ENCODE peak calls at places on chromosome 20, in ten cellular contexts. One of them, this sample, is unnamed. For H3K36me3 and H3K4me1, the result is how much of the 10 kb centered on the place peaks cover.

GRCh38 chr20:19431906-19432305 is 219.5 kb downstream of the SLC24A3 start:
- DNase-seq in upper lobe of right lung: no peak
- DNase-seq in tibial artery: no peak
- DNase-seq in breast epithelium: no peak
- DNase-seq in heart left ventricle: no peak
- DNase-seq in IMR-90: no peak
- DNase-seq in psoas muscle: no peak
- DNase-seq in BE2C: no peak
- DNase-seq in cardiac muscle cell: no peak
- DNase-seq in neural progenitor cell: no peak
- DNase-seq in this sample: no peak

GRCh38 chr20:32484221-32485125 is 100.7 kb downstream of the NOL4L start:
- DNase-seq in upper lobe of right lung: no peak
- DNase-seq in tibial artery: no peak
- DNase-seq in breast epithelium: no peak
- DNase-seq in heart left ventricle: peak
- DNase-seq in IMR-90: no peak
- DNase-seq in psoas muscle: peak
- DNase-seq in BE2C: peak
- DNase-seq in cardiac muscle cell: peak
- DNase-seq in neural progenitor cell: peak
- DNase-seq in this sample: peak

GRCh38 chr20:56515657-56516381 is 8.7 kb upstream of the FAM209A start:
- DNase-seq in upper lobe of right lung: no peak
- DNase-seq in tibial artery: no peak
- DNase-seq in breast epithelium: no peak
- DNase-seq in heart left ventricle: no peak
- DNase-seq in IMR-90: peak
- DNase-seq in psoas muscle: no peak
- DNase-seq in BE2C: no peak
- DNase-seq in cardiac muscle cell: no peak
- DNase-seq in neural progenitor cell: no peak
- DNase-seq in this sample: no peak

GRCh38 chr20:21554985-21555384 is 41.1 kb upstream of the NKX2-2 start:
- DNase-seq in upper lobe of right lung: no peak
- DNase-seq in tibial artery: no peak
- DNase-seq in breast epithelium: no peak
- DNase-seq in heart left ventricle: no peak
- DNase-seq in IMR-90: no peak
- DNase-seq in psoas muscle: no peak
- DNase-seq in BE2C: no peak
- DNase-seq in cardiac muscle cell: no peak
- DNase-seq in neural progenitor cell: no peak
- DNase-seq in this sample: no peak

GRCh38 chr20:41318271-41318649 is 729 bp upstream of the ZHX3 start:
- DNase-seq in upper lobe of right lung: no peak
- DNase-seq in tibial artery: no peak
- DNase-seq in breast epithelium: no peak
- DNase-seq in heart left ventricle: no peak
- DNase-seq in IMR-90: no peak
- DNase-seq in psoas muscle: no peak
- DNase-seq in BE2C: no peak
- DNase-seq in cardiac muscle cell: no peak
- DNase-seq in neural progenitor cell: no peak
- DNase-seq in this sample: no peak

GRCh38 chr20:7841967-7842301 is 98.3 kb downstream of the HAO1 start:
- DNase-seq in upper lobe of right lung: no peak
- DNase-seq in tibial artery: no peak
- DNase-seq in breast epithelium: no peak
- DNase-seq in heart left ventricle: peak
- DNase-seq in IMR-90: peak
- DNase-seq in psoas muscle: peak
- DNase-seq in BE2C: no peak
- DNase-seq in cardiac muscle cell: no peak
- DNase-seq in neural progenitor cell: peak
- DNase-seq in this sample: no peak

GRCh38 chr20:38164624-38165088 is 414 bp downstream of the TGM2 start:
- DNase-seq in upper lobe of right lung: no peak
- DNase-seq in tibial artery: no peak
- DNase-seq in breast epithelium: no peak
- DNase-seq in heart left ventricle: no peak
- DNase-seq in IMR-90: no peak
- DNase-seq in psoas muscle: no peak
- DNase-seq in BE2C: no peak
- DNase-seq in cardiac muscle cell: no peak
- DNase-seq in neural progenitor cell: no peak
- DNase-seq in this sample: no peak

GRCh38 chr20:39822667-39823066 is 860.5 kb downstream of the DHX35 start:
- DNase-seq in upper lobe of right lung: no peak
- DNase-seq in tibial artery: no peak
- DNase-seq in breast epithelium: no peak
- DNase-seq in heart left ventricle: no peak
- DNase-seq in IMR-90: peak
- DNase-seq in psoas muscle: no peak
- DNase-seq in BE2C: no peak
- DNase-seq in cardiac muscle cell: no peak
- DNase-seq in neural progenitor cell: no peak
- DNase-seq in this sample: no peak

DNA sequence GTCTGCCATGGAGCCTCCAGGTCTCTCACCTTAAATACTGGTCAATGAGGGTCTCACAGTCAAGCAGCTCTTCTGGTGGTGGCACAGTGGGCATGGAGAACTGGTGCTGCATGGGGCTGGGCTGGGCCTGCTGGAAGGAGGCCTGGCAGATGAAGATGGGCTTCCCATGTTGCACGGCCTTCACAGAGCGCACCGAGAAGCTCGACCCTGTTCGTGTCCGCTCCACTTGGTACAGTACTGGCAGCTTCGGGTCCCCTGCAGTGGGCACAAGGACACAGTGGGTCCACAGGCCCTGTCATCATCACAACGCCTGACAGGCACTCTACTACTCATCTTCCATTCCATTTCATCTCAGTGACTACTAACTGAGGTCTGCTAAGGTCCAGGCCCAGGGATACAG is 8.8 kb downstream of the ACOT8 start:
- DNase-seq in upper lobe of right lung: no peak
- DNase-seq in tibial artery: no peak
- DNase-seq in breast epithelium: no peak
- DNase-seq in heart left ventricle: no peak
- DNase-seq in IMR-90: no peak
- DNase-seq in psoas muscle: no peak
- DNase-seq in BE2C: no peak
- DNase-seq in cardiac muscle cell: no peak
- DNase-seq in neural progenitor cell: no peak
- DNase-seq in this sample: no peak
- H3K36me3 ChIP-seq in upper lobe of right lung: half or more
- H3K36me3 ChIP-seq in tibial artery: half or more
- H3K36me3 ChIP-seq in breast epithelium: under half
- H3K36me3 ChIP-seq in heart left ventricle: half or more
- H3K36me3 ChIP-seq in IMR-90: under half
- H3K36me3 ChIP-seq in psoas muscle: under half
- H3K36me3 ChIP-seq in BE2C: under half
- H3K36me3 ChIP-seq in cardiac muscle cell: under half
- H3K36me3 ChIP-seq in neural progenitor cell: under half
- H3K36me3 ChIP-seq in this sample: under half

DNA sequence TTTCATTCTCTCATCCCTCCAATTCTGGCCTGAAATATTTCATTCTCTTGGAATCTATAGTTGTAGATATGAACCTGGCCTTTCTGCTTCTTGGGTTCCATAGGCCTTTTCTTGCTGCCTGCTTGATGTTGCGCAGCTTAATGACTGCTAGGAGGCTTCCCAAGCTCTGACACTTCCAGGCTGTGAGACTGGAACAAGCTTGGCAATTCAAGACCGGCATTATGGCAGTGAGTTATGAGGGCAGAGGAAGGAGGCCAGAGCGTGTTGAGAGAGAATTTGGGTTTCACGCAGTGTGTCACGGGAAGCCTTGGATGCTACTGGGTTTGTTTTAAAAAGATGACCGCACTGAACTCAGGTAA is 948 bp upstream of the DNAJC5 start:
- DNase-seq in upper lobe of right lung: no peak
- DNase-seq in tibial artery: no peak
- DNase-seq in breast epithelium: no peak
- DNase-seq in heart left ventricle: no peak
- DNase-seq in IMR-90: no peak
- DNase-seq in psoas muscle: no peak
- DNase-seq in BE2C: no peak
- DNase-seq in cardiac muscle cell: no peak
- DNase-seq in neural progenitor cell: peak
- DNase-seq in this sample: no peak
- H3K4me3 ChIP-seq in upper lobe of right lung: peak
- H3K4me3 ChIP-seq in tibial artery: peak
- H3K4me3 ChIP-seq in breast epithelium: peak
- H3K4me3 ChIP-seq in heart left ventricle: no peak
- H3K4me3 ChIP-seq in IMR-90: no peak
- H3K4me3 ChIP-seq in psoas muscle: peak
- H3K4me3 ChIP-seq in BE2C: peak
- H3K4me3 ChIP-seq in cardiac muscle cell: peak
- H3K4me3 ChIP-seq in neural progenitor cell: peak
- H3K4me3 ChIP-seq in this sample: no peak

GRCh38 chr20:51356871-51357270 is 185.6 kb downstream of the NFATC2 start:
- DNase-seq in upper lobe of right lung: peak
- DNase-seq in tibial artery: no peak
- DNase-seq in breast epithelium: no peak
- DNase-seq in heart left ventricle: no peak
- DNase-seq in IMR-90: no peak
- DNase-seq in psoas muscle: peak
- DNase-seq in BE2C: no peak
- DNase-seq in cardiac muscle cell: no peak
- DNase-seq in neural progenitor cell: no peak
- DNase-seq in this sample: no peak

GRCh38 chr20:51354191-51354768 is 188.2 kb downstream of the NFATC2 start:
- DNase-seq in upper lobe of right lung: peak
- DNase-seq in tibial artery: no peak
- DNase-seq in breast epithelium: no peak
- DNase-seq in heart left ventricle: no peak
- DNase-seq in IMR-90: peak
- DNase-seq in psoas muscle: peak
- DNase-seq in BE2C: no peak
- DNase-seq in cardiac muscle cell: no peak
- DNase-seq in neural progenitor cell: no peak
- DNase-seq in this sample: no peak

GRCh38 chr20:51357543-51357942 is 185.0 kb downstream of the NFATC2 start:
- DNase-seq in upper lobe of right lung: no peak
- DNase-seq in tibial artery: no peak
- DNase-seq in breast epithelium: no peak
- DNase-seq in heart left ventricle: no peak
- DNase-seq in IMR-90: no peak
- DNase-seq in psoas muscle: no peak
- DNase-seq in BE2C: no peak
- DNase-seq in cardiac muscle cell: no peak
- DNase-seq in neural progenitor cell: no peak
- DNase-seq in this sample: no peak

GRCh38 chr20:51352790-51353189 is 189.7 kb downstream of the NFATC2 start:
- DNase-seq in upper lobe of right lung: peak
- DNase-seq in tibial artery: no peak
- DNase-seq in breast epithelium: no peak
- DNase-seq in heart left ventricle: no peak
- DNase-seq in IMR-90: no peak
- DNase-seq in psoas muscle: no peak
- DNase-seq in BE2C: no peak
- DNase-seq in cardiac muscle cell: no peak
- DNase-seq in neural progenitor cell: no peak
- DNase-seq in this sample: no peak

GRCh38 chr20:51354769-51355319 is 187.7 kb downstream of the NFATC2 start:
- DNase-seq in upper lobe of right lung: peak
- DNase-seq in tibial artery: no peak
- DNase-seq in breast epithelium: no peak
- DNase-seq in heart left ventricle: no peak
- DNase-seq in IMR-90: peak
- DNase-seq in psoas muscle: peak
- DNase-seq in BE2C: no peak
- DNase-seq in cardiac muscle cell: no peak
- DNase-seq in neural progenitor cell: no peak
- DNase-seq in this sample: no peak
- H3K4me1 ChIP-seq in upper lobe of right lung: under half
- H3K4me1 ChIP-seq in tibial artery: under half
- H3K4me1 ChIP-seq in breast epithelium: under half
- H3K4me1 ChIP-seq in heart left ventricle: under half
- H3K4me1 ChIP-seq in IMR-90: under half
- H3K4me1 ChIP-seq in psoas muscle: under half
- H3K4me1 ChIP-seq in BE2C: under half
- H3K4me1 ChIP-seq in cardiac muscle cell: under half
- H3K4me1 ChIP-seq in neural progenitor cell: under half
- H3K4me1 ChIP-seq in this sample: under half

GRCh38 chr20:59731371-59731770 is 127.0 kb downstream of the PHACTR3 start:
- DNase-seq in upper lobe of right lung: no peak
- DNase-seq in tibial artery: no peak
- DNase-seq in breast epithelium: no peak
- DNase-seq in heart left ventricle: no peak
- DNase-seq in IMR-90: no peak
- DNase-seq in psoas muscle: no peak
- DNase-seq in BE2C: no peak
- DNase-seq in cardiac muscle cell: no peak
- DNase-seq in neural progenitor cell: no peak
- DNase-seq in this sample: no peak

GRCh38 chr20:59735917-59736316 is 131.6 kb downstream of the PHACTR3 start:
- DNase-seq in upper lobe of right lung: peak
- DNase-seq in tibial artery: no peak
- DNase-seq in breast epithelium: no peak
- DNase-seq in heart left ventricle: no peak
- DNase-seq in IMR-90: no peak
- DNase-seq in psoas muscle: no peak
- DNase-seq in BE2C: no peak
- DNase-seq in cardiac muscle cell: no peak
- DNase-seq in neural progenitor cell: no peak
- DNase-seq in this sample: no peak

GRCh38 chr20:59736366-59736765 is 132.0 kb downstream of the PHACTR3 start:
- DNase-seq in upper lobe of right lung: peak
- DNase-seq in tibial artery: peak
- DNase-seq in breast epithelium: no peak
- DNase-seq in heart left ventricle: no peak
- DNase-seq in IMR-90: no peak
- DNase-seq in psoas muscle: no peak
- DNase-seq in BE2C: no peak
- DNase-seq in cardiac muscle cell: no peak
- DNase-seq in neural progenitor cell: no peak
- DNase-seq in this sample: no peak

GRCh38 chr20:59735486-59735885 is 131.1 kb downstream of the PHACTR3 start:
- DNase-seq in upper lobe of right lung: peak
- DNase-seq in tibial artery: peak
- DNase-seq in breast epithelium: no peak
- DNase-seq in heart left ventricle: no peak
- DNase-seq in IMR-90: no peak
- DNase-seq in psoas muscle: no peak
- DNase-seq in BE2C: no peak
- DNase-seq in cardiac muscle cell: no peak
- DNase-seq in neural progenitor cell: no peak
- DNase-seq in this sample: no peak

DNA sequence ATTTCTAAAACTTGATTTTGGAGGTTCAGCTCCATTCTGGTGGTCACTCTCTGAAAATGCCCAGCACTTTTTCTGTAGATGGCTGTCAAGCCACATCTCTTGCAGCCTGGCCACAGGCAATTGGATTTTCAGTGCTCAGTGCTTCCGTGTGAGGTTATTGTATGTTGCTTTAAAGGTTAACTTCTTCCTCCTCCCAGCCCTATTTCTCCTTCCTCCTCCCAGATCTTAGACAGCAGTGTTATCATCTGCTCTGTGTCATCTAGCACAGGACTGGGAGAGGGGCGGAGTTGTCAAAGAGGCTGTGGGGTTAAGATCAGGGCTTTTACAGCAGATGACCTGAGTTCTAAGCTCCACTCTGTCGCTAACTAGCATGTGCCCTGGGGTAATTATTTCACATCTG is 129.0 kb downstream of the PHACTR3 start:
- DNase-seq in upper lobe of right lung: no peak
- DNase-seq in tibial artery: no peak
- DNase-seq in breast epithelium: no peak
- DNase-seq in heart left ventricle: no peak
- DNase-seq in IMR-90: no peak
- DNase-seq in psoas muscle: no peak
- DNase-seq in BE2C: no peak
- DNase-seq in cardiac muscle cell: no peak
- DNase-seq in neural progenitor cell: no peak
- DNase-seq in this sample: no peak
- H3K36me3 ChIP-seq in upper lobe of right lung: under half
- H3K36me3 ChIP-seq in tibial artery: under half
- H3K36me3 ChIP-seq in breast epithelium: under half
- H3K36me3 ChIP-seq in heart left ventricle: under half
- H3K36me3 ChIP-seq in IMR-90: under half
- H3K36me3 ChIP-seq in psoas muscle: under half
- H3K36me3 ChIP-seq in BE2C: under half
- H3K36me3 ChIP-seq in cardiac muscle cell: under half
- H3K36me3 ChIP-seq in neural progenitor cell: under half
- H3K36me3 ChIP-seq in this sample: under half